ENCODE peak calls at places on chromosomes 5 and 9, in eight cellular contexts. Q is astrocyte, H is body of pancreas, U is mammary epithelial cell, O is cardiac fibroblast, Y is prostate gland, F is stomach, I is kidney epithelial cell. T is an unnamed sample.

GRCh38 chr9:77616191-77616590 is 31.9 kb downstream of the GNA14 start:
- DNase-seq in Y (no peak), Q (no peak), U (peak; percentile 8), F (no peak), O (no peak), H (no peak), I (no peak), T (no peak)

GRCh38 chr5:43066231-43066798 is 26.2 kb upstream of the ANXA2R start:
- DNase-seq in H (peak; percentile 72), I (no peak), Y (peak; percentile 70), O (peak; percentile 74), Q (peak; percentile 50), F (peak; percentile 82), U (peak; percentile 73), T (no peak)

GRCh38 chr5:43305948-43306563 is 7.2 kb downstream of the HMGCS1 start:
- DNase-seq in Q (peak; percentile 42), F (no peak), I (no peak), O (peak; percentile 75), Y (peak; percentile 50), H (no peak), U (no peak), T (peak; percentile 31)

GRCh38 chr5:41736641-41737040 is 133.6 kb downstream of the OXCT1 start:
- DNase-seq in F (no peak), O (peak; percentile 46), I (no peak), H (no peak), Y (no peak), U (no peak), Q (peak; percentile 19), T (peak; percentile 63)

GRCh38 chr5:73295447-73295846 is 122.5 kb downstream of the TMEM174 start:
- DNase-seq in U (no peak), I (no peak), Y (no peak), O (no peak), F (no peak), H (no peak), Q (no peak), T (no peak)

GRCh38 chr9:130488621-130489330 is 44.0 kb downstream of the ASS1 start:
- DNase-seq in Y (no peak), H (no peak), I (no peak), U (no peak), Q (no peak), O (no peak), F (no peak), T (no peak)

GRCh38 chr9:75071530-75072122 is 16.3 kb downstream of the NMRK1 start:
- DNase-seq in O (peak; percentile 31), Y (no peak), H (no peak), U (peak; percentile 81), F (peak; percentile 70), Q (no peak), I (no peak), T (no peak)

GRCh38 chr5:180463916-180464602 is 30.1 kb upstream of the CNOT6 start:
- DNase-seq in O (no peak), U (no peak), Q (no peak), F (no peak), H (no peak), Y (no peak), I (no peak), T (no peak)

GRCh38 chr9:130698514-130698913 is 4.9 kb downstream of the EXOSC2 start:
- DNase-seq in I (no peak), Q (peak; percentile 74), F (no peak), U (no peak), Y (no peak), H (no peak), O (peak; percentile 19), T (no peak)

GRCh38 chr5:41115281-41115680 is 44.1 kb upstream of the MROH2B start:
- DNase-seq in I (no peak), O (peak; percentile 88), H (no peak), F (no peak), Y (no peak), Q (peak; percentile 79), U (peak; percentile 11), T (peak; percentile 60)

GRCh38 chr9:93960221-93960970 is 5.2 kb upstream of the BARX1 start:
- DNase-seq in F (peak; percentile 56), Q (no peak), I (no peak), H (no peak), U (no peak), O (no peak), Y (no peak), T (no peak)

GRCh38 chr5:126030698-126031097 is 392.5 kb upstream of the GRAMD2B start:
- DNase-seq in O (no peak), Q (no peak), U (no peak), H (no peak), F (no peak), Y (no peak), I (no peak), T (no peak)

GRCh38 chr5:132237141-132237540 is 9.5 kb upstream of the P4HA2 start:
- DNase-seq in O (no peak), F (no peak), I (no peak), H (no peak), U (no peak), Q (peak; percentile 30), Y (no peak), T (no peak)

GRCh38 chr5:116536279-116537161 is 38.1 kb downstream of the SEMA6A start:
- DNase-seq in I (no peak), H (no peak), F (no peak), Q (no peak), O (peak; percentile 3), Y (no peak), U (no peak), T (no peak)

GRCh38 chr5:72110401-72111013 is 3.2 kb downstream of the MAP1B start:
- DNase-seq in I (no peak), Y (no peak), F (no peak), U (no peak), O (peak; percentile 47), H (no peak), Q (no peak), T (no peak)

GRCh38 chr9:84780385-84780784 is 110.9 kb downstream of the NTRK2 start:
- DNase-seq in U (no peak), F (no peak), H (no peak), O (no peak), Y (no peak), I (no peak), Q (no peak), T (no peak)

GRCh38 chr9:127711831-127712274 is 3.6 kb downstream of the PTRH1 start:
- DNase-seq in Y (no peak), O (no peak), I (no peak), U (no peak), F (no peak), H (no peak), Q (no peak), T (no peak)

GRCh38 chr9:92759990-92760893 is 4.4 kb downstream of the BICD2 start:
- DNase-seq in I (no peak), Y (peak; percentile 92), H (peak; percentile 62), O (no peak), U (no peak), F (peak; percentile 82), Q (no peak), T (no peak)

GRCh38 chr5:78509145-78509865 is 139.3 kb downstream of the LHFPL2 start:
- DNase-seq in I (no peak), F (no peak), Q (no peak), O (no peak), U (no peak), H (no peak), Y (no peak), T (no peak)

GRCh38 chr5:123099514-123100151 is 10.6 kb downstream of the PRDM6 start:
- DNase-seq in F (no peak), I (no peak), Q (no peak), Y (no peak), O (no peak), U (no peak), H (no peak), T (no peak)

DNA sequence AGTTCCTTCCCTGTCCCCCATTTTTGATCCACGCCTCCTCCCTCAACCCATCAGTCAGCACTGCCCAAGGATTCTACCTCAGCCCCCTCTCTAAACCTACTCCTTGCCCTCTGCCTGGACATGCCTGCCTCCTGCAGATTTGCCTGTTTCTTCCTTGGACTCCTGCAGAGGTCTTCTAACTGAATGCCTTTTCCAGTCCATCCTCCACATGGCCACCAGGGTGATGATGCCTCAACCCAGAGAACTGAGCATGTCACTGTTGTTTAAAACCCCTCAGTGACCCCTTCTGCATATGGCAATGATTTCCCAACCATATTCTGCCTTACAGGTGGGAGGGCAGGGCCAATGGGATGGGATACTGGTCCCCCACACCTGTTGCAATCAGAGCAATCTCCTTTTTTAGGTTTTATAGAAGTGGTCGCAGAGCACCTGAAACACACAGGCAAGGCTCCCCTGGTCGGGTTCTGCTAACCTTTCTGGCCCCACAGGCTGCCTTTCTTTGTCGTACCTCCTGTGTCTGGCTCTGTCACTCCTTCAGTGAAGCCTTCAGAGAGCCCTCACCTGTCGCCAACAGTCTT is 9.3 kb downstream of the PHYKPL start:
- DNase-seq in I (no peak), Y (no peak), F (no peak), O (no peak), Q (no peak), U (no peak), H (no peak), T (no peak)
- TF ChIP-seq CTCF in I (no peak), Y (no peak), F (no peak), O (peak; percentile 7), Q (no peak), U (no peak), H (no peak), T (no peak)

DNA sequence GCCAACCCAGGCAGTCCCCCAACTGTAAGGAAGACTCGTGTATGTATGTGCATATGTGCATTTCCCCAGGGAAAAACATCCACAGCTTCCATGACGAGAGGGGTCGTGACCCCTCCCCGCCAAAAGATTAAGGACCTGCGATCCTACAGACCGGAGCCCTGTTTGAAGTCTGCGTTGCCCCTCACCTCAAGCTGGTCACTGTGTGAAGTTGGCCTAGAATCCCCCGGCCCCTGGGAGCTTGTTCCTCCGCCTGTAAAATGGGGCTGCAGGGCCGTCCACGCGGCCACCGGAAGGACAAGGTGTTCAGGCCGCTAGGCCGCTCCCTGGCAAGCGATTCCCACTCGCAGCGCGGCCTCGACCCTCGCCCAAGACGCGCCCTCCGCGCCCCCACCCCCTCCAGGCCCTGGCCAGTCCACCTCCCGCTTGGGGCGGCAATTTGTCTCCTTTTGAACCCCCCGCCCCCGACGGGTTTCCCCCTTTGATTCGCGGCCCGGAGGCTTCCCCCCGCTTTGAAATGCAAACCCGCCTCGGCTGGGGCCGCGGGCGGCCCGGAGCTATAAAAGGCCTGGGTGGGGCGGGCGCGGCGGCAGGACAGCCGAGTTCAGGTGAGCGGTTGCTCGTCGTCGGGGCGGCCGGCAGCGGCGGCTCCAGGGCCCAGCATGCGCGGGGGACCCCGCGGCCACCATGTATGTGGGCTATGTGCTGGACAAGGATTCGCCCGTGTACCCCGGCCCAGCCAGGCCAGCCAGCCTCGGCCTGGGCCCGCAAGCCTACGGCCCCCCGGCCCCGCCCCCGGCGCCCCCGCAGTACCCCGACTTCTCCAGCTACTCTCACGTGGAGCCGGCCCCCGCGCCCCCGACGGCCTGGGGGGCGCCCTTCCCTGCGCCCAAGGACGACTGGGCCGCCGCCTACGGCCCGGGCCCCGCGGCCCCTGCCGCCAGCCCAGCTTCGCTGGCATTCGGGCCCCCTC is at the start of gene CDX1:
- DNase-seq in Q (no peak), F (no peak), U (no peak), H (no peak), I (no peak), Y (no peak), O (no peak), T (no peak)
- H3K4me3 ChIP-seq in Q (no peak within 1 kb of the TSS), F (no peak within 1 kb of the TSS), U (no peak within 1 kb of the TSS), H (no peak within 1 kb of the TSS), I (no peak within 1 kb of the TSS), Y (no peak within 1 kb of the TSS), O (no peak within 1 kb of the TSS), T (no peak within 1 kb of the TSS)

GRCh38 chr9:122095010-122095767 is 2.1 kb upstream of the TTLL11 start:
- DNase-seq in F (peak; percentile 66), O (peak; percentile 81), Y (peak; percentile 34), Q (no peak), I (peak; percentile 32), U (peak; percentile 48), H (peak; percentile 62), T (no peak)
- TF ChIP-seq CTCF in F (no peak), O (peak; percentile 72), Y (peak; percentile 47), Q (peak; percentile 79), I (peak; percentile 81), U (peak; percentile 64), H (peak; percentile 53), T (peak; percentile 67)

GRCh38 chr9:105243015-105243686 is 1.3 kb upstream of the SLC44A1 start:
- DNase-seq in F (no peak), Y (no peak), O (peak; percentile 83), Q (peak; percentile 92), H (no peak), I (peak; percentile 45), U (peak; percentile 44), T (peak; percentile 77)
- H3K4me3 ChIP-seq in F (no peak overlapping the region), Y (no peak overlapping the region), O (peak overlapping the region; percentile 14), Q (no peak overlapping the region), H (no peak overlapping the region), I (no peak overlapping the region), U (no peak overlapping the region), T (peak overlapping the region; percentile 36)

T was measured in AG04449.